ENCODE peak calls at places on chromosomes 3 and 15, in six cellular contexts. R, H, V, X, A and U are unnamed samples.

GRCh38 chr3:183287301-183287971 is 34.4 kb downstream of the B3GNT5 start:
- DNase-seq in R (peak; percentile 87), H (no peak), V (no peak), X (no peak), A (no peak), U (no peak)

GRCh38 chr15:85063088-85063487 is 81.4 kb downstream of the PDE8A start:
- DNase-seq in R (no peak), H (no peak), V (no peak), X (no peak), A (no peak), U (no peak)

GRCh38 chr3:37993067-37993809 is 2.7 kb downstream of the VILL start:
- DNase-seq in R (no peak), H (no peak), V (no peak), X (no peak), A (no peak), U (peak; percentile 16)

GRCh38 chr3:179663093-179663492 is 10.3 kb downstream of the USP13 start:
- DNase-seq in R (no peak), H (no peak), V (no peak), X (no peak), A (no peak), U (no peak)

GRCh38 chr3:44342191-44342790 is 3.7 kb downstream of the TCAIM start:
- DNase-seq in R (no peak), H (peak; percentile 63), V (no peak), X (no peak), A (no peak), U (no peak)

GRCh38 chr3:161879470-161879869 is 382.9 kb downstream of the OTOL1 start:
- DNase-seq in R (no peak), H (no peak), V (no peak), X (no peak), A (no peak), U (no peak)

GRCh38 chr3:53274938-53275666 is 19.3 kb upstream of the TKT start:
- DNase-seq in R (no peak), H (no peak), V (no peak), X (no peak), A (no peak), U (no peak)

GRCh38 chr15:99305761-99306505 is 54.7 kb downstream of the LRRC28 start:
- DNase-seq in R (peak; percentile 65), H (peak; percentile 78), V (peak; percentile 50), X (peak; percentile 59), A (no peak), U (peak; percentile 46)

GRCh38 chr3:69710153-69710977 is 28.9 kb upstream of the MITF start:
- DNase-seq in R (peak; percentile 12), H (peak; percentile 13), V (no peak), X (no peak), A (no peak), U (peak; percentile 67)

GRCh38 chr3:13519392-13519791 is 29.5 kb upstream of the FBLN2 start:
- DNase-seq in R (no peak), H (no peak), V (no peak), X (no peak), A (no peak), U (no peak)

GRCh38 chr3:102068327-102068726 is 219.0 kb downstream of the NFKBIZ start:
- DNase-seq in R (peak; percentile 62), H (no peak), V (no peak), X (no peak), A (no peak), U (no peak)

GRCh38 chr15:75596703-75597345 is 17.7 kb upstream of the PTPN9 start:
- DNase-seq in R (no peak), H (no peak), V (no peak), X (no peak), A (no peak), U (no peak)

GRCh38 chr15:64892850-64893403 is 18.8 kb upstream of the ANKDD1A start:
- DNase-seq in R (no peak), H (no peak), V (peak; percentile 62), X (peak; percentile 11), A (no peak), U (no peak)

GRCh38 chr3:12339701-12340480 is 51.0 kb downstream of the PPARG start:
- DNase-seq in R (peak; percentile 30), H (no peak), V (no peak), X (no peak), A (no peak), U (no peak)

GRCh38 chr15:74725845-74726773 is 781 bp upstream of the CYP1A1 start:
- DNase-seq in R (peak; percentile 17), H (no peak), V (peak; percentile 74), X (peak; percentile 37), A (peak; percentile 19), U (peak; percentile 59)

GRCh38 chr15:77986891-77987764 is 90.4 kb downstream of the TBC1D2B start:
- DNase-seq in R (no peak), H (no peak), V (no peak), X (no peak), A (no peak), U (peak; percentile 40)

GRCh38 chr15:79035111-79035601 is 55.4 kb downstream of the RASGRF1 start:
- DNase-seq in R (no peak), H (no peak), V (no peak), X (no peak), A (no peak), U (no peak)

GRCh38 chr15:87224409-87224808 is 1032.1 kb downstream of the NTRK3 start:
- DNase-seq in R (peak; percentile 35), H (no peak), V (no peak), X (no peak), A (no peak), U (no peak)

GRCh38 chr15:29139540-29140459 is 129.8 kb downstream of the NSMCE3 start:
- DNase-seq in R (peak; percentile 67), H (no peak), V (no peak), X (no peak), A (peak; percentile 22), U (peak; percentile 52)

GRCh38 chr3:48528754-48529153 is 24.8 kb upstream of the SHISA5 start:
- DNase-seq in R (no peak), H (no peak), V (no peak), X (no peak), A (no peak), U (no peak)

GRCh38 chr15:72398189-72398588 is at the start of gene TMEM202:
- DNase-seq in R (no peak), H (no peak), V (no peak), X (no peak), A (no peak), U (no peak)

GRCh38 chr3:74054566-74054965 is 429.8 kb upstream of the PDZRN3 start:
- DNase-seq in R (no peak), H (no peak), V (no peak), X (no peak), A (no peak), U (no peak)

GRCh38 chr15:85339976-85340665 is 40.3 kb upstream of the AKAP13 start:
- DNase-seq in R (no peak), H (no peak), V (no peak), X (no peak), A (no peak), U (peak; percentile 28)

GRCh38 chr15:60424006-60424405 is 26.2 kb upstream of the ANXA2 start:
- DNase-seq in R (no peak), H (no peak), V (no peak), X (no peak), A (no peak), U (no peak)
- H3K4me3 ChIP-seq in R (no peak overlapping the region), H (no peak overlapping the region), V (no peak overlapping the region), X (no peak overlapping the region), A (no peak overlapping the region), U (no peak overlapping the region)

DNA sequence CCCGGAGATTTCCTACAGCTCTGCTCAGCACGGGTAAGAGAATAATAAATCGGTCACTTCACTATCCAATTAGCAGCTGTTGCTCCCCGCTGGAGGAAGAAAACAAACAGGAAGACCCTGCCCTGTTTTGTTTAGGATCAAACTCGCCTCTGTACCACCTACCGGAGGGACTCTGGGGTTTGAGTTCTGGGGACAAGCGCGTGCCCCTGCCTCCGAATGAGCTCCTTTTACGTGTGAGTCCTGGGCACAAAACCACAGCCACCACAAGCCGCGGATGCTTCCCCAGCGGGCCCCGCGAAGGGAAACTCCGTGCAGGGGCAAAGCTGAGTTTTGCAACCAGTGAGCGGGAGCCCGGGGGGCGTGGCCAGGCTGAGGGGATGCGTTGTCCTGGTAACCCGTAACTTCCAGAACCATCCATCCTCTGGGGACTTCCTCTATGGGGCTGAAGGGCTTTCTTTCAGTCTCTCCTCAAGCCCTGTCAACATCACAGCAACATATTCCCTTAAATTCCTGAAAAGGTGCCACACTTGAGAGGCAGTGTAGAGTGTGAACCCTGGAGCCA is 315.8 kb upstream of the PROK2 start:
- DNase-seq in R (peak; percentile 6), H (peak; percentile 6), V (peak; percentile 89), X (peak; percentile 86), A (peak; percentile 73), U (peak; percentile 85)
- H3K4me3 ChIP-seq in R (peak overlapping the region; percentile 32), H (peak overlapping the region; percentile 48), V (peak overlapping the region; percentile 33), X (peak overlapping the region; percentile 59), A (peak overlapping the region; percentile 50), U (peak overlapping the region; percentile 30)

DNA sequence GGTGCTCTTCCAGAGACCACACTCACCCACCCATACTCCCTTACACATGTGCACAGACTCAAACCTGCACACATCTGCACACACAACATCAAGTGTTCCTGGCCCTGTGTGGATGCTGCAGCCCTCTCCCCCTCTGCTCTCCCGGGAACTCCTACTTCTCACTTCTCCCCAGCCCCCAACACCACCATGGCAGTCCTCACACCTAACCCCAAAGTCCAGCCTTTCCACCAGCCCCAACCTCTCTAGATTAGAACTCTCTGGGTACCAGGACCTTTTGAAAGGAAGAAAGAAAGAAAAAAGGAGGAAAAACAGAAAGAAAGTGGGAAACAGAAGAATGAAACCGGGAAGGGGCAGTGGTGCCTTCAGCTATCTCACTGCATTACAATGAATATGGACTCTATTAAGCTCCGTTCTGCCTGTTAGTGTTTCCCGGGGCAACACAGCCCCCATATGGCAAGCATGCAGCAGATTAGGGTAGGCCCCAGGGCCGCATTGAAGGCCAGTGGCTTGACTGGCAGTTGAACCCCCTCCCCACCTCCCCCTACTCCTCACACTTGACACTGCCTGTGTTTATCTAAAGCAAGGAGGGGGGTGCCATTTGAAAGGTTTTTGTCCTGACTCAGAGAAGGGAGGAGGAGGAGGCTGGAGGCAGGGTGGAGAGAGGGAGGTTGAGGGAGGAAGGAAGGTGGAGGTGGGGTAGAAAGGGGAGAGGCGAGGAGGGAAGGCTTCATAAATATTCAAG is 30.1 kb downstream of the BOC start:
- DNase-seq in R (no peak), H (no peak), V (no peak), X (no peak), A (no peak), U (no peak)
- H3K4me3 ChIP-seq in R (no peak overlapping the region), H (no peak overlapping the region), V (no peak overlapping the region), X (no peak overlapping the region), A (no peak overlapping the region), U (no peak overlapping the region)

DNA sequence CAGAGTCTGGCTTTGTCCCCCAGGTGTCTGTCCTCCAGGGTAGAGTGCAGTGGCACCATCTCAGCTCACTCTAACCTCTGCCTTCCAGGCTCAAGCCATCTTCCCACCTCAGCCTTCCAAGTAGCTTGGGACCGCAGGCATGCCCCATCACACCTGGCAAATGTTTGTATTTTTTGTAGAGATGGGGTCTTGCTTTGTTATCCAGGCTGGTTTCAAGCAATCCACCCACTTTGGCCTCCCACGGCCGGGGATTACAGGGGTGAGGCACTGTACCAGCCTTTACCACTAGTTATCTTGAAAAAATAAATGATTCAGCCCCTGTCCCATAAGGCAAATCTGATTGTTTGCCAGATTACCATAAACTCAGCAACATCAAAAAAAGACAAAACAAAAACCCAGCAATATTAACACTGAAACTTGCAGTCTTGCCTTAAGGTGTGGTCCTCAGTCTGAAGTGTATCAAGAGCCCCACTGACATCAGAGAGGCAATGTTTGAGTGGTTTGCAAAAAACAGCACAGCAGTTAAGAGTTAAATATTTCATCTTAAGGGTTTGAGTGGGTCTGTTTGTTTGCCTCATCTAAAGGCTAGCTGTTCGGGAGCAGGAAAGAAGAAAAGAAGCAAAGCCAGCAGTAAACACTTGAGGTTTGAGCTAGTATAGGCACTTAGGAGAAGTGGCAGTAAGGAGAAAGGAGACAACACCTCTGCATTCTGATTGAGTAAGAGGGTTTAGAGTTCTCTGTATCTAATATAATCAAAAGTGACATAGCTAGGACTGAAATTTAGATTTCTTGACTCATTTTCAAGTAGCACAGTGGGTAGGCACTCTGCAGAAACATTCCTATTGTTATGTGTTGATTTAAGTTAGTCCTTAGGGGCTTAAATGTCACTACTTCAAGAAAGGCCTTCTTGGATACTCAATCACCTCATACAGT is 26.3 kb upstream of the EDEM1 start:
- DNase-seq in R (peak; percentile 62), H (no peak), V (no peak), X (no peak), A (no peak), U (peak; percentile 52)
- H3K4me3 ChIP-seq in R (no peak overlapping the region), H (no peak overlapping the region), V (no peak overlapping the region), X (no peak overlapping the region), A (no peak overlapping the region), U (no peak overlapping the region)